ENCODE peak calls at places on chromosomes 4 and X, in eight cellular contexts. Q is ascending aorta, Z is lower leg skin, D is astrocyte of the spinal cord, P is ovary, S is coronary artery, O is AG04450, A is heart left ventricle. E is an unnamed sample.

GRCh38 chrX:65831268-65831667 is 163.8 kb downstream of the MSN start:
- DNase-seq in P (no peak), O (no peak), S (no peak), Z (peak), Q (no peak), A (no peak), D (no peak), E (no peak)

GRCh38 chrX:19334945-19335626 is 8.6 kb upstream of the PDHA1 start:
- DNase-seq in Z (no peak), Q (no peak), O (no peak), A (no peak), P (no peak), S (no peak), D (peak), E (peak)

GRCh38 chr4:189802884-189803283 is 137.8 kb upstream of the FRG1 start:
- DNase-seq in S (no peak), A (no peak), O (no peak), D (no peak), Z (no peak), Q (no peak), P (no peak), E (no peak)

GRCh38 chr4:1002631-1003251 is 8.7 kb upstream of the FGFRL1 start:
- DNase-seq in Z (no peak), P (no peak), D (no peak), S (no peak), O (no peak), Q (no peak), A (no peak), E (no peak)

GRCh38 chr4:53307819-53308773 is 57.8 kb downstream of the SCFD2 start:
- DNase-seq in S (no peak), A (no peak), D (no peak), Z (no peak), Q (no peak), O (no peak), P (no peak), E (no peak)

GRCh38 chr4:517061-517805 is 18.2 kb downstream of the PIGG start:
- DNase-seq in D (no peak), P (no peak), A (no peak), Q (no peak), O (no peak), Z (peak), S (no peak), E (no peak)

GRCh38 chrX:47285762-47286320 is 53.0 kb downstream of the USP11 start:
- DNase-seq in P (no peak), O (no peak), D (no peak), A (no peak), Z (no peak), Q (no peak), S (no peak), E (no peak)

GRCh38 chr4:4541040-4541631 is 712 bp downstream of the STX18 start:
- DNase-seq in Z (no peak), A (peak), O (no peak), S (no peak), Q (no peak), D (peak), P (no peak), E (no peak)

DNA sequence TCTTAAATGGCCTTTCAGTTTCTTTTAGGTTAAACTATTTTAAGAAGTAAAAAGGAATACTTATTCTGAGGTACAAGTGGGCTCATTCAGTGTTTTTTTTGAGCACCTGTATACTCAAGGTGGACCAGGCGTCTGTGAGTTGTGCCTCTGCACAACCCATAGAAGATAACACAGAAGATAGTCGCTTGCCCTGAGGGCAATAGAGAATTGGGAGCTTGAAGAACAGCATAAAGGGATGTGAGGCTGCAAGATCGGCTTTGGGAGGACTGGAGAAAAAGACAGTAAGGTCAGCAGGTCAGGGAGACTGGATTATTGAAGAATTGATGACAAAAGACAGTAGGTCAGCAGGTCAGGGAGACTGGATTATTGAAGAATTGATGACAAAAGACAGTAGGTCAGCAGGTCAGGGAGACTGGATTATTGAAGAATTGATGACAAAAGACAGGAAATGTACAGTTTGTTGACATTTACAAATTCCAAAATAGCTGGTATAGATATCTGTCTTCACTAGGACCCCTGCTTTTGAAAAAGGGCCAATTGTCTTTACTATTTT is 3.1 kb downstream of the CPE start:
- DNase-seq in S (no peak), Q (no peak), D (no peak), O (no peak), Z (no peak), A (no peak), P (no peak), E (no peak)
- H3K4me3 ChIP-seq in S (no peak), Q (peak), D (no peak), O (no peak), Z (no peak), A (no peak), P (no peak), E (no peak)

DNA sequence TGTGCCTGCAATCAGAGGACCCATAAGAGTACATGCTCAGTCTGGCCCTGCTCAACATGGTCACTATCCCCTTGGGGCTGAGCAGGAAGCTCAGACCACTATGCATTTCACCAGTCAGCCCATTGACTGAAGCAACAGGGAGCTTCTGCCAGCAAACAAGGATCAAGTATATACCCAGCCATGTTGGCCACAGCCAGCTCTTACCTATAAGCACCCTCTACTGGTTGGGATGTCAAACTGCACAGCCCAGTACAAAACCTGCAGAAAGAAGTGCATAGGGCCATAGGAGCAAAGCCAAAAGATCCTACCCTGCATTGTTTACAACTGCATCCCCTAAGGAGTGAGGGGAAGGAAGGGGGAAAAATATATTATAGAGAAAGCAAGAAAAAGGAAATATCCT is 214.4 kb upstream of the CPEB2 start:
- DNase-seq in P (no peak), O (no peak), D (no peak), Q (no peak), Z (no peak), S (no peak), A (no peak), E (no peak)
- TF ChIP-seq CTCF in P (no peak), O (peak), D (peak), Q (peak), Z (no peak), S (no peak), A (no peak), E (peak)

DNA sequence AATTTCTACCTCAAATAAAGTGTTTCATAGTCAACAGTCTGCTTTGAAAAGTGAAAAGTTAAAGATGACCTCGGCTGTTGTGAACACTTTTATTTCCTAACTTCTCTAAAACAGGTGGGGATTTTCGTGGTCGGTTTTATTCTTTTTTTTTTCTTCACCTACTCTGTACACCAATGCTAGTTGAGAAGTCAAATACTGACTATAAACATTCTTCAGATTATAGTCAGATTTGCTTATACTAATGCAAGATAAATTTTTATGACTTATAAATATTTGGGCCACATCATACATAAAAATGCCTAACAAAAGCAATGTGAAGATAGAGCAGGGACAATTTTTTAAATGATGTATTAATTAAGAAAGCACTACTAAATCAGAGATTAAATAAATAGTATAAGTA is 98.1 kb upstream of the GPR34 start:
- DNase-seq in O (no peak), D (no peak), Z (no peak), P (no peak), A (no peak), Q (no peak), S (no peak), E (no peak)
- H3K4me3 ChIP-seq in O (no peak), D (no peak), Z (no peak), P (no peak), A (no peak), Q (no peak), S (no peak), E (no peak)

DNA sequence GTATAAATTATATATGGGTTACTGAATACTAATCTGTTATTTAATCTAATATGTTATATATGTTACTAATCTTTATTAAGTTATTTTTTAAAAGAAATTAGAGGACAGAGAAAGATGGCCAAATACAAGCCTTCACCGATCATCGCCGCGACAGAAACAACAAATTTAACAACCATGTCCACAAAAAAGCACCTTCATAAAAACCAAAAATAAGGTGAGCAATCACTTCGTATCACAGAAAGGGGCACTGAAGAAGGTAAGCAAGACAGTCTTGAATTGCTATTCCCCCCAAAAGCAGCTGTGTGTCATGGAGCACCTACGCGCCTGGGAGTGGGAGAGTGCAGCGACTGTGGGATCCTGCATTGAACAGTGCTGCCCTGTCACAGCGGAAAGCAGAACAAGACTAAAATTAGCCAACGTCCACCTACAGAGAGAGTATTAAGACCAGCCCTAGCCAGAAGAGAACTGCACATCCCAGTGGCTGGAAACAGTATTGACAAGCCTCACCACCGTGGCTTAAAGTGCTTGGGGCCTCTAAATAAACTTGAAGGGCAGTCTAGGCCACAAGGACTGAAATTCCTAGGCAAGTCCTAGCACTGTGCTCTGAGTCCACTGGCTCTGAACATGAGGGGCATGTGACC is 38.5 kb downstream of the LRBA start:
- DNase-seq in P (no peak), D (no peak), A (no peak), Q (no peak), O (no peak), S (no peak), Z (no peak), E (no peak)
- TF ChIP-seq CTCF in P (no peak), D (no peak), A (no peak), Q (no peak), O (no peak), S (no peak), Z (no peak), E (no peak)